ENCODE peak calls at places on chromosomes 1 and 21, in seven cellular contexts. One of them, this sample, is unnamed.

GRCh38 chr1:95353185-95353584 is 119.2 kb downstream of the RWDD3 start:
- DNase-seq in Ammon's horn: no peak
- DNase-seq in heart right ventricle: no peak
- DNase-seq in RPMI8226: no peak
- DNase-seq in ureter: no peak
- DNase-seq in GM19239: no peak
- DNase-seq in fibroblast of the conjunctiva: no peak
- DNase-seq in this sample: no peak

GRCh38 chr1:168497376-168497952 is 46.3 kb downstream of the XCL2 start:
- DNase-seq in Ammon's horn: no peak
- DNase-seq in heart right ventricle: no peak
- DNase-seq in RPMI8226: no peak
- DNase-seq in ureter: no peak
- DNase-seq in GM19239: no peak
- DNase-seq in fibroblast of the conjunctiva: no peak
- DNase-seq in this sample: no peak

GRCh38 chr21:35857082-35857481 is 203.2 kb downstream of the SETD4 start:
- DNase-seq in Ammon's horn: peak
- DNase-seq in heart right ventricle: no peak
- DNase-seq in RPMI8226: no peak
- DNase-seq in ureter: no peak
- DNase-seq in GM19239: no peak
- DNase-seq in fibroblast of the conjunctiva: no peak
- DNase-seq in this sample: no peak

GRCh38 chr1:16048573-16049189 is 5.1 kb downstream of the CLCNKB start:
- DNase-seq in Ammon's horn: no peak
- DNase-seq in heart right ventricle: peak
- DNase-seq in RPMI8226: peak
- DNase-seq in ureter: peak
- DNase-seq in GM19239: no peak
- DNase-seq in fibroblast of the conjunctiva: peak
- DNase-seq in this sample: peak

GRCh38 chr1:21956720-21957552 is 19.8 kb upstream of the HSPG2 start:
- DNase-seq in Ammon's horn: no peak
- DNase-seq in heart right ventricle: peak
- DNase-seq in RPMI8226: peak
- DNase-seq in ureter: peak
- DNase-seq in GM19239: no peak
- DNase-seq in fibroblast of the conjunctiva: no peak
- DNase-seq in this sample: peak

GRCh38 chr21:14686466-14687276 is 140.6 kb upstream of the SAMSN1 start:
- DNase-seq in Ammon's horn: peak
- DNase-seq in heart right ventricle: no peak
- DNase-seq in RPMI8226: peak
- DNase-seq in ureter: no peak
- DNase-seq in GM19239: no peak
- DNase-seq in fibroblast of the conjunctiva: no peak
- DNase-seq in this sample: no peak

GRCh38 chr1:225770586-225771248 is 6.9 kb upstream of the SRP9 start:
- DNase-seq in Ammon's horn: peak
- DNase-seq in heart right ventricle: no peak
- DNase-seq in RPMI8226: no peak
- DNase-seq in ureter: no peak
- DNase-seq in GM19239: no peak
- DNase-seq in fibroblast of the conjunctiva: no peak
- DNase-seq in this sample: no peak

GRCh38 chr1:195754874-195755273 is 853.4 kb downstream of the KCNT2 start:
- DNase-seq in Ammon's horn: no peak
- DNase-seq in heart right ventricle: no peak
- DNase-seq in RPMI8226: no peak
- DNase-seq in ureter: no peak
- DNase-seq in GM19239: no peak
- DNase-seq in fibroblast of the conjunctiva: no peak
- DNase-seq in this sample: no peak